ENCODE peak calls at places on chromosomes 6 and 20, in nine cellular contexts. Y is dorsolateral prefrontal cortex; G is SHP77 treated with DMSO at 0.1 percent for 48 hours; V is stimulated activated CD4-positive, alpha-beta T cell treated with anti-CD3 and anti-CD28 coated beads, Interleukin-4, amount 100 ng/mL, for 24 hours; T is frontal cortex; I is B cell; S is fibroblast of the aortic adventitia; Q is left ventricle myocardium inferior; M is anterior cingulate cortex. J is an unnamed sample.

GRCh38 chr6:40936810-40937209 is 102.2 kb downstream of the UNC5CL start:
- DNase-seq in Y (no peak), G (no peak), V (no peak), T (no peak), I (no peak), S (peak), Q (no peak), M (no peak), J (no peak)

GRCh38 chr6:64679411-64679810 is 1027.6 kb downstream of the EYS start:
- DNase-seq in Y (no peak), G (no peak), V (no peak), T (no peak), I (no peak), S (no peak), Q (no peak), M (no peak), J (no peak)

GRCh38 chr6:21885532-21886089 is 292.1 kb downstream of the SOX4 start:
- DNase-seq in Y (peak), G (no peak), V (no peak), T (no peak), I (no peak), S (peak), Q (peak), M (peak), J (peak)

GRCh38 chr6:88725111-88725711 is 238.2 kb downstream of the RNGTT start:
- DNase-seq in Y (no peak), G (no peak), V (peak), T (no peak), I (peak), S (peak), Q (peak), M (no peak), J (peak)

GRCh38 chr6:158015188-158015506 is 33.5 kb downstream of the SYNJ2 start:
- DNase-seq in Y (no peak), G (no peak), V (no peak), T (no peak), I (no peak), S (no peak), Q (no peak), M (no peak), J (no peak)

GRCh38 chr6:160973311-160973710 is 18.3 kb upstream of the MAP3K4 start:
- DNase-seq in Y (no peak), G (no peak), V (no peak), T (no peak), I (no peak), S (peak), Q (peak), M (no peak), J (no peak)

GRCh38 chr20:10060223-10060622 is 25.4 kb downstream of the ANKEF1 start:
- DNase-seq in Y (no peak), G (no peak), V (no peak), T (no peak), I (peak), S (no peak), Q (no peak), M (no peak), J (no peak)

GRCh38 chr6:5905431-5906339 is 101.0 kb downstream of the NRN1 start:
- DNase-seq in Y (no peak), G (no peak), V (no peak), T (no peak), I (no peak), S (peak), Q (peak), M (peak), J (peak)

GRCh38 chr6:37171141-37171969 is 1.4 kb downstream of the PIM1 start:
- DNase-seq in Y (peak), G (no peak), V (peak), T (no peak), I (peak), S (peak), Q (peak), M (peak), J (peak)

GRCh38 chr6:93238632-93239031 is 180.7 kb downstream of the EPHA7 start:
- DNase-seq in Y (no peak), G (no peak), V (no peak), T (no peak), I (no peak), S (no peak), Q (no peak), M (no peak), J (no peak)

GRCh38 chr6:42251500-42251899 is 33.8 kb upstream of the MRPS10 start:
- DNase-seq in Y (no peak), G (no peak), V (no peak), T (no peak), I (no peak), S (peak), Q (no peak), M (no peak), J (no peak)

GRCh38 chr6:159267165-159267564 is 98.0 kb downstream of the FNDC1 start:
- DNase-seq in Y (no peak), G (no peak), V (no peak), T (no peak), I (no peak), S (no peak), Q (no peak), M (no peak), J (peak)

GRCh38 chr6:37679539-37680476 is 17.9 kb downstream of the MDGA1 start:
- DNase-seq in Y (no peak), G (no peak), V (no peak), T (no peak), I (peak), S (no peak), Q (no peak), M (no peak), J (no peak)

GRCh38 chr20:42097741-42098140 is 479.6 kb upstream of the CHD6 start:
- DNase-seq in Y (no peak), G (no peak), V (no peak), T (no peak), I (no peak), S (no peak), Q (no peak), M (no peak), J (no peak)

GRCh38 chr6:56831334-56831733 is 123.6 kb upstream of the BEND6 start:
- DNase-seq in Y (no peak), G (no peak), V (no peak), T (no peak), I (no peak), S (no peak), Q (no peak), M (no peak), J (no peak)

GRCh38 chr6:136365781-136366354 is 76.2 kb upstream of the BCLAF1 start:
- DNase-seq in Y (peak), G (no peak), V (peak), T (peak), I (peak), S (no peak), Q (peak), M (peak), J (peak)

GRCh38 chr6:117601811-117602150 is 530 bp downstream of the GOPC start:
- DNase-seq in Y (no peak), G (no peak), V (peak), T (no peak), I (no peak), S (no peak), Q (peak), M (no peak), J (peak)

GRCh38 chr20:19497064-19497463 is 261.0 kb upstream of the RIN2 start:
- DNase-seq in Y (no peak), G (no peak), V (no peak), T (no peak), I (no peak), S (peak), Q (no peak), M (no peak), J (no peak)

GRCh38 chr20:53948383-53949318 is 121.7 kb downstream of the BCAS1 start:
- DNase-seq in Y (no peak), G (no peak), V (no peak), T (no peak), I (no peak), S (no peak), Q (no peak), M (no peak), J (no peak)

GRCh38 chr6:118313208-118313607 is 234.9 kb upstream of the PLN start:
- DNase-seq in Y (no peak), G (no peak), V (no peak), T (no peak), I (no peak), S (no peak), Q (no peak), M (no peak), J (no peak)

GRCh38 chr20:41428285-41428684 is 61.7 kb upstream of the EMILIN3 start:
- DNase-seq in Y (no peak), G (no peak), V (peak), T (no peak), I (no peak), S (peak), Q (no peak), M (no peak), J (no peak)

GRCh38 chr6:4668271-4669179 is 107.7 kb upstream of the CDYL start:
- DNase-seq in Y (no peak), G (no peak), V (no peak), T (no peak), I (no peak), S (no peak), Q (no peak), M (no peak), J (no peak)

GRCh38 chr6:166672624-166673165 is 45.6 kb upstream of the RPS6KA2 start:
- DNase-seq in Y (peak), G (no peak), V (no peak), T (no peak), I (no peak), S (no peak), Q (no peak), M (no peak), J (no peak)

GRCh38 chr20:10239954-10240353 is 21.3 kb downstream of the SNAP25 start:
- DNase-seq in Y (peak), G (peak), V (no peak), T (no peak), I (no peak), S (no peak), Q (no peak), M (no peak), J (no peak)